ENCODE peak calls at places on chromosomes 16 and 17, in ten cellular contexts. One of them, this sample, is unnamed.

GRCh38 chr17:57114085-57114673 is 29.1 kb downstream of the AKAP1 start:
- DNase-seq in dorsolateral prefrontal cortex: peak; percentile 49
- DNase-seq in heart right ventricle: peak; percentile 31
- DNase-seq in cardiac muscle cell: peak; percentile 57
- DNase-seq in esophagus squamous epithelium: no peak
- DNase-seq in stomach: peak; percentile 63
- DNase-seq in AG04450: no peak
- DNase-seq in left lung: no peak
- DNase-seq in tibial artery: no peak
- DNase-seq in fibroblast of lung: no peak
- DNase-seq in this sample: no peak

GRCh38 chr16:782766-783403 is 5.3 kb downstream of the RPUSD1 start:
- DNase-seq in stomach: peak; percentile 69
- DNase-seq in heart right ventricle: no peak
- DNase-seq in cardiac muscle cell: no peak
- DNase-seq in left lung: no peak
- DNase-seq in dorsolateral prefrontal cortex: no peak
- DNase-seq in esophagus squamous epithelium: no peak
- DNase-seq in fibroblast of lung: no peak
- DNase-seq in tibial artery: no peak
- DNase-seq in AG04450: no peak
- DNase-seq in this sample: no peak

GRCh38 chr17:6862822-6863221 is 31.3 kb upstream of the TEKT1 start:
- DNase-seq in dorsolateral prefrontal cortex: peak; percentile 36
- DNase-seq in cardiac muscle cell: no peak
- DNase-seq in tibial artery: no peak
- DNase-seq in fibroblast of lung: no peak
- DNase-seq in esophagus squamous epithelium: no peak
- DNase-seq in heart right ventricle: no peak
- DNase-seq in AG04450: no peak
- DNase-seq in left lung: no peak
- DNase-seq in stomach: no peak
- DNase-seq in this sample: no peak

GRCh38 chr16:89936981-89937380 is 11.6 kb upstream of the DEF8 start:
- DNase-seq in tibial artery: no peak
- DNase-seq in cardiac muscle cell: no peak
- DNase-seq in stomach: no peak
- DNase-seq in heart right ventricle: no peak
- DNase-seq in AG04450: no peak
- DNase-seq in dorsolateral prefrontal cortex: no peak
- DNase-seq in fibroblast of lung: no peak
- DNase-seq in esophagus squamous epithelium: no peak
- DNase-seq in left lung: no peak
- DNase-seq in this sample: no peak

GRCh38 chr16:4847774-4848587 is 700 bp downstream of the UBN1 start:
- DNase-seq in stomach: peak; percentile 73
- DNase-seq in fibroblast of lung: peak; percentile 66
- DNase-seq in esophagus squamous epithelium: no peak
- DNase-seq in AG04450: no peak
- DNase-seq in left lung: peak; percentile 53
- DNase-seq in heart right ventricle: peak; percentile 57
- DNase-seq in cardiac muscle cell: peak; percentile 66
- DNase-seq in dorsolateral prefrontal cortex: no peak
- DNase-seq in tibial artery: peak; percentile 82
- DNase-seq in this sample: no peak

GRCh38 chr17:83073389-83074063 is 5.9 kb upstream of the METRNL start:
- DNase-seq in stomach: peak; percentile 77
- DNase-seq in fibroblast of lung: peak; percentile 58
- DNase-seq in AG04450: no peak
- DNase-seq in esophagus squamous epithelium: no peak
- DNase-seq in cardiac muscle cell: no peak
- DNase-seq in left lung: peak; percentile 56
- DNase-seq in dorsolateral prefrontal cortex: no peak
- DNase-seq in heart right ventricle: no peak
- DNase-seq in tibial artery: no peak
- DNase-seq in this sample: no peak

GRCh38 chr17:28347261-28347891 is 10.0 kb downstream of the POLDIP2 start:
- DNase-seq in left lung: no peak
- DNase-seq in AG04450: peak; percentile 75
- DNase-seq in dorsolateral prefrontal cortex: no peak
- DNase-seq in heart right ventricle: no peak
- DNase-seq in fibroblast of lung: peak; percentile 97
- DNase-seq in cardiac muscle cell: no peak
- DNase-seq in esophagus squamous epithelium: no peak
- DNase-seq in tibial artery: no peak
- DNase-seq in stomach: peak; percentile 50
- DNase-seq in this sample: peak; percentile 80

GRCh38 chr16:11493531-11493929 is 93.2 kb downstream of the LITAF start:
- DNase-seq in left lung: no peak
- DNase-seq in esophagus squamous epithelium: no peak
- DNase-seq in fibroblast of lung: no peak
- DNase-seq in tibial artery: no peak
- DNase-seq in AG04450: no peak
- DNase-seq in cardiac muscle cell: no peak
- DNase-seq in dorsolateral prefrontal cortex: no peak
- DNase-seq in heart right ventricle: no peak
- DNase-seq in stomach: no peak
- DNase-seq in this sample: no peak

GRCh38 chr16:31052131-31052530 is 18.8 kb downstream of the STX4 start:
- DNase-seq in esophagus squamous epithelium: no peak
- DNase-seq in AG04450: peak; percentile 77
- DNase-seq in left lung: peak; percentile 59
- DNase-seq in heart right ventricle: no peak
- DNase-seq in fibroblast of lung: peak; percentile 92
- DNase-seq in stomach: no peak
- DNase-seq in tibial artery: no peak
- DNase-seq in cardiac muscle cell: no peak
- DNase-seq in dorsolateral prefrontal cortex: no peak
- DNase-seq in this sample: peak; percentile 84

DNA sequence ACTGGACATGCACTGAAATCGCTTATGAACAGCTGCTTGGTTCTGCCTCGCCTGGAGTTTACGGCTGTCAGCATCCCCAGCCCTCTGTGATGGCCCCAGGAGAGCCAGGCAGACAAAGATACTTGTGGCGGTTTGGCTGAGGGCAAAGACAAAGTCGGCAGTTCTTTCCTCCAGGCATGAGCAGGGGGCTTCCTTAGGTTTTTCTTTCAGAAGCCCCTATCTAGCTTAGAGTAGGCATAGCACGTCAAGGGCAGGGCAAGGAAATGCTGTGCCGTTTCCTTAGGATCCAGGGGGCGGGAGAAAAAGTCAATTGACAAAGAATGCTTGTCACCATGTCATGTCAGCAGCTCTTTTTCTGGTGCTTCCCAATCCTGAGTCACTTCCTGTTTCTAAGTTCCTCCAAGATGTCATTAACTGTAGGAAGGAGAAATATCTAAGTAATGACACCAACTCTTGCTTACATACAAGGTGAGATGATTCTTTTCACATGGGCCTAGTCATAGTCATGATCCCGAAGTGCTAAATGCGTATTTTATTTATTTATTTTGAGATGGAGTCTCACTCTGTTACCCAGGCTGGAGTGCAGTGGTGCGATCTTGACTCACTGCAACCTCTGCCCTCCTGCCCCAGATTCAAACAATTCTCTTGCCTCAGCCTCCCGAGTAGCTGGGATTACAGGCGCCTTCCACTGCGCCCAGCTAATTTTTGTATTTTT is 35.2 kb downstream of the GJC1 start:
- DNase-seq in dorsolateral prefrontal cortex: no peak
- DNase-seq in stomach: no peak
- DNase-seq in left lung: no peak
- DNase-seq in tibial artery: peak; percentile 73
- DNase-seq in heart right ventricle: peak; percentile 55
- DNase-seq in AG04450: peak; percentile 71
- DNase-seq in cardiac muscle cell: no peak
- DNase-seq in esophagus squamous epithelium: no peak
- DNase-seq in fibroblast of lung: peak; percentile 96
- DNase-seq in this sample: peak; percentile 93
- H3K4me3 ChIP-seq in dorsolateral prefrontal cortex: no peak overlapping the region
- H3K4me3 ChIP-seq in stomach: no peak overlapping the region
- H3K4me3 ChIP-seq in left lung: no peak overlapping the region
- H3K4me3 ChIP-seq in tibial artery: peak overlapping the region; percentile 51
- H3K4me3 ChIP-seq in heart right ventricle: no peak overlapping the region
- H3K4me3 ChIP-seq in AG04450: no peak overlapping the region
- H3K4me3 ChIP-seq in cardiac muscle cell: no peak overlapping the region
- H3K4me3 ChIP-seq in esophagus squamous epithelium: no peak overlapping the region
- H3K4me3 ChIP-seq in fibroblast of lung: no peak overlapping the region
- H3K4me3 ChIP-seq in this sample: no peak overlapping the region

GRCh38 chr17:68422821-68423220 is 34.5 kb downstream of the WIPI1 start:
- DNase-seq in dorsolateral prefrontal cortex: no peak
- DNase-seq in AG04450: no peak
- DNase-seq in fibroblast of lung: no peak
- DNase-seq in tibial artery: no peak
- DNase-seq in heart right ventricle: no peak
- DNase-seq in esophagus squamous epithelium: no peak
- DNase-seq in cardiac muscle cell: no peak
- DNase-seq in stomach: no peak
- DNase-seq in left lung: no peak
- DNase-seq in this sample: no peak

GRCh38 chr17:68418876-68419275 is 38.4 kb downstream of the WIPI1 start:
- DNase-seq in stomach: no peak
- DNase-seq in heart right ventricle: no peak
- DNase-seq in cardiac muscle cell: no peak
- DNase-seq in dorsolateral prefrontal cortex: no peak
- DNase-seq in fibroblast of lung: peak; percentile 32
- DNase-seq in left lung: no peak
- DNase-seq in AG04450: no peak
- DNase-seq in tibial artery: no peak
- DNase-seq in esophagus squamous epithelium: no peak
- DNase-seq in this sample: no peak

GRCh38 chr17:68423251-68423650 is 34.0 kb downstream of the WIPI1 start:
- DNase-seq in AG04450: no peak
- DNase-seq in heart right ventricle: no peak
- DNase-seq in fibroblast of lung: no peak
- DNase-seq in dorsolateral prefrontal cortex: no peak
- DNase-seq in stomach: no peak
- DNase-seq in esophagus squamous epithelium: no peak
- DNase-seq in tibial artery: no peak
- DNase-seq in cardiac muscle cell: no peak
- DNase-seq in left lung: no peak
- DNase-seq in this sample: no peak

GRCh38 chr17:68420065-68420847 is 37.0 kb downstream of the WIPI1 start:
- DNase-seq in cardiac muscle cell: no peak
- DNase-seq in AG04450: no peak
- DNase-seq in stomach: no peak
- DNase-seq in left lung: no peak
- DNase-seq in fibroblast of lung: no peak
- DNase-seq in heart right ventricle: no peak
- DNase-seq in esophagus squamous epithelium: no peak
- DNase-seq in dorsolateral prefrontal cortex: no peak
- DNase-seq in tibial artery: no peak
- DNase-seq in this sample: no peak

DNA sequence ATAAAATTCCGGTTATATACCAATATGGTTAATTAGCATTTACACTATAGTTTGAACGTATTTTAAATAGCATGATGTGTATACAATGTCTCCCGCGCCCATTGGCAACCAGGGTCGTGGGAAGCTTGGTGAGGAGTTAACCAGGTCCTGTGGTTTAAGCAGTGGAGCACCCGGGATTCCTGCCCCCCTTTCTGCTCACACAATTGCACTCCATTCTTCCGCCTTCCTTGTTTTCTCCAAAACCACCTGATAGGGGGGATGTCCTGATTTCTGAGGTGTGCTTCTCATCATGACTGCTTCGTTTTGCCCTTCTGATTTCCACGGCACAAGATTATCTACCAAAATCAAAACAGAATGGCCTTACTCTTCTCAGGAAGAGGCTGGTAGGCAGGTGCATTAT is 35.8 kb downstream of the WIPI1 start:
- DNase-seq in dorsolateral prefrontal cortex: no peak
- DNase-seq in heart right ventricle: no peak
- DNase-seq in stomach: no peak
- DNase-seq in esophagus squamous epithelium: no peak
- DNase-seq in fibroblast of lung: no peak
- DNase-seq in tibial artery: no peak
- DNase-seq in cardiac muscle cell: no peak
- DNase-seq in left lung: no peak
- DNase-seq in AG04450: no peak
- DNase-seq in this sample: no peak
- H3K27me3 ChIP-seq in dorsolateral prefrontal cortex: no peaks in the 10 kb centered on the region
- H3K27me3 ChIP-seq in heart right ventricle: no peaks in the 10 kb centered on the region
- H3K27me3 ChIP-seq in stomach: no peaks in the 10 kb centered on the region
- H3K27me3 ChIP-seq in esophagus squamous epithelium: no peaks in the 10 kb centered on the region
- H3K27me3 ChIP-seq in fibroblast of lung: no peaks in the 10 kb centered on the region
- H3K27me3 ChIP-seq in tibial artery: no peaks in the 10 kb centered on the region
- H3K27me3 ChIP-seq in cardiac muscle cell: no peaks in the 10 kb centered on the region
- H3K27me3 ChIP-seq in left lung: no peaks in the 10 kb centered on the region
- H3K27me3 ChIP-seq in AG04450: no peaks in the 10 kb centered on the region
- H3K27me3 ChIP-seq in this sample: no peaks in the 10 kb centered on the region

DNA sequence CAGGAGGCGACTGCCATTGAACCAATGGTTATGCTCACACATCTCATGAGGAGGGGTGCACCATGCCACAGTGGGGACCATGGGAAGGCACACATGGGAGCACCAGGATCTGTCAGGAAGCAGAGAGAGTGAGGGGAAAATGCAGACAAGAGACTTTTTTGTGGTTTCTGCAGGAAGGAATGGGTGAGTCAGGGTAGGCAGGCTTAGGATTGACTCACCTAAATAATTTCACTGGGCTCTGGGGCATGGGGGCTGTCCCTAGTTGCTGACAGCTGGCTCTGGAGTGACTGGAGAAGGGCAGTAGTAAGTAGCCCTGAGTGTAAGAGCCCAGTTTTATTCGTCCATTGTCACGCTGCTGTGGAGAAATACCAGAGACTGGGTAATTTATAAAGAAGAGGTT is 202.4 kb downstream of the AXIN2 start:
- DNase-seq in esophagus squamous epithelium: no peak
- DNase-seq in dorsolateral prefrontal cortex: no peak
- DNase-seq in tibial artery: no peak
- DNase-seq in stomach: no peak
- DNase-seq in left lung: no peak
- DNase-seq in AG04450: peak; percentile 33
- DNase-seq in fibroblast of lung: peak; percentile 93
- DNase-seq in cardiac muscle cell: no peak
- DNase-seq in heart right ventricle: no peak
- DNase-seq in this sample: peak; percentile 82
- TF ChIP-seq CTCF in esophagus squamous epithelium: no peak
- TF ChIP-seq CTCF in dorsolateral prefrontal cortex: no peak
- TF ChIP-seq CTCF in tibial artery: no peak
- TF ChIP-seq CTCF in stomach: no peak
- TF ChIP-seq CTCF in left lung: no peak
- TF ChIP-seq CTCF in AG04450: no peak
- TF ChIP-seq CTCF in fibroblast of lung: no peak
- TF ChIP-seq CTCF in cardiac muscle cell: no peak
- TF ChIP-seq CTCF in heart right ventricle: no peak
- TF ChIP-seq CTCF in this sample: no peak

GRCh38 chr16:77404823-77405222 is 30.0 kb downstream of the ADAMTS18 start:
- DNase-seq in esophagus squamous epithelium: no peak
- DNase-seq in tibial artery: no peak
- DNase-seq in dorsolateral prefrontal cortex: no peak
- DNase-seq in left lung: no peak
- DNase-seq in cardiac muscle cell: no peak
- DNase-seq in stomach: no peak
- DNase-seq in AG04450: no peak
- DNase-seq in heart right ventricle: no peak
- DNase-seq in fibroblast of lung: no peak
- DNase-seq in this sample: no peak
- H3K4me3 ChIP-seq in esophagus squamous epithelium: no peak overlapping the region
- H3K4me3 ChIP-seq in tibial artery: no peak overlapping the region
- H3K4me3 ChIP-seq in dorsolateral prefrontal cortex: no peak overlapping the region
- H3K4me3 ChIP-seq in left lung: no peak overlapping the region
- H3K4me3 ChIP-seq in cardiac muscle cell: no peak overlapping the region
- H3K4me3 ChIP-seq in stomach: no peak overlapping the region
- H3K4me3 ChIP-seq in AG04450: no peak overlapping the region
- H3K4me3 ChIP-seq in heart right ventricle: no peak overlapping the region
- H3K4me3 ChIP-seq in fibroblast of lung: no peak overlapping the region
- H3K4me3 ChIP-seq in this sample: no peak overlapping the region